ENCODE peak calls at places on chromosomes 6 and 20, in six cellular contexts. C is HepG2, V is GM12892, J is K562, Q is GM12878, Y is H1. L is an unnamed sample.

GRCh38 chr6:29355603-29356002 is 13.1 kb downstream of the OR5V1 start:
- DNase-seq in J (no peak), C (no peak), Y (no peak), V (no peak), Q (no peak), L (no peak)

GRCh38 chr6:3368701-3369100 is 88.1 kb downstream of the SLC22A23 start:
- DNase-seq in J (no peak), V (no peak), Y (no peak), Q (no peak), C (no peak), L (no peak)

GRCh38 chr6:106609699-106610098 is 19.6 kb downstream of the RTN4IP1 start:
- DNase-seq in C (peak), J (no peak), Q (no peak), V (no peak), Y (no peak), L (no peak)

GRCh38 chr6:30100585-30101422 is 12.1 kb downstream of the TRIM31 start:
- DNase-seq in V (no peak), J (peak), Q (no peak), Y (peak), C (peak), L (no peak)

GRCh38 chr6:33840064-33840926 is 36.5 kb upstream of the MLN start:
- DNase-seq in Y (no peak), C (peak), V (peak), Q (peak), J (peak), L (peak)

GRCh38 chr20:52864895-52865590 is 107.1 kb upstream of the TSHZ2 start:
- DNase-seq in C (no peak), J (no peak), Y (no peak), V (no peak), Q (no peak), L (no peak)

GRCh38 chr20:44115762-44116644 is 71.0 kb downstream of the JPH2 start:
- DNase-seq in Y (no peak), V (no peak), J (no peak), Q (no peak), C (no peak), L (no peak)

GRCh38 chr6:128743974-128744765 is 138.8 kb upstream of the LAMA2 start:
- DNase-seq in Q (no peak), Y (no peak), C (no peak), V (no peak), J (no peak), L (no peak)

GRCh38 chr6:106281661-106282060 is 43.9 kb downstream of the ATG5 start:
- DNase-seq in V (no peak), Y (no peak), Q (no peak), J (no peak), C (no peak), L (no peak)

GRCh38 chr6:31758281-31758680 is 4.2 kb upstream of the SAPCD1 start:
- DNase-seq in Q (no peak), J (no peak), C (no peak), V (no peak), Y (no peak), L (no peak)

GRCh38 chr6:4405609-4406212 is 270.3 kb upstream of the ECI2 start:
- DNase-seq in V (no peak), Q (no peak), Y (no peak), J (no peak), C (no peak), L (no peak)

GRCh38 chr6:125511809-125512341 is 210.1 kb upstream of the HDDC2 start:
- DNase-seq in J (no peak), V (no peak), Q (no peak), Y (no peak), C (peak), L (no peak)

GRCh38 chr6:16767765-16768514 is 6.7 kb upstream of the ATXN1 start:
- DNase-seq in Y (no peak), Q (no peak), C (no peak), J (no peak), V (no peak), L (no peak)

GRCh38 chr20:58219342-58219700 is 9.1 kb downstream of the ANKRD60 start:
- DNase-seq in C (no peak), Y (no peak), J (no peak), Q (no peak), V (no peak), L (no peak)

GRCh38 chr6:125008261-125008671 is 46.0 kb downstream of the RNF217 start:
- DNase-seq in V (no peak), Y (no peak), C (no peak), Q (no peak), J (no peak), L (no peak)

GRCh38 chr6:144248470-144249301 is 36.4 kb upstream of the UTRN start:
- DNase-seq in Y (no peak), J (no peak), Q (no peak), V (no peak), C (no peak), L (no peak)
- TF ChIP-seq TAF1 in Y (no peak), J (no peak), Q (no peak), V (no peak), C (no peak), L (no peak)

GRCh38 chr6:41728073-41728936 is 7.1 kb downstream of the TFEB start:
- DNase-seq in Q (no peak), C (peak), J (no peak), V (no peak), Y (no peak), L (no peak)
- TF ChIP-seq POLR2A in Q (no peak), C (no peak), J (no peak), V (peak), Y (no peak), L (no peak)

GRCh38 chr6:24883618-24884017 is 52.1 kb downstream of the RIPOR2 start:
- DNase-seq in J (no peak), V (no peak), Q (peak), Y (no peak), C (no peak), L (no peak)
- TF ChIP-seq TAF1 in J (no peak), V (no peak), Q (no peak), Y (no peak), C (no peak), L (no peak)

DNA sequence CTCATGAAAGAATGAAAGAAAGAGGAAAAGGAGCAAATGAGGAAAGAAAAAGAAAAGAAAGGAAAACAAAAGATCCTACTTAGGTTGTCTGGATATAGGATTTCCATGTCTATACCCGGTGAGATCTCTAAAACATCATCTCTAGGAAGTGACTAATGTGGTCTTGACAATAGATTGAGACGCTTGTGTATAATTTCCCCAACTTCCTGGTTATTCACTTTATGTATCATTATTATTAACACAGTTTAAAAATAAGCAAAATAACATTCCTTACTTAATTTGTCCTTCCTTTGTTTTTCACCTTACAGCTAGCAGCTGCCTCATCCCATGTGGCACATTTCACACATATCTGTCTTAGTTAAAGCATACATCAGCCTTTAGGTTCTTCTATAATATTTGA is 27.0 kb downstream of the LAMA4 start:
- DNase-seq in V (no peak), J (no peak), Y (no peak), Q (no peak), C (no peak), L (no peak)
- TF ChIP-seq POLR2A in V (no peak), J (no peak), Y (no peak), Q (no peak), C (no peak), L (no peak)

GRCh38 chr6:39263299-39264037 is 34.2 kb upstream of the KCNK5 start:
- DNase-seq in C (no peak), Y (no peak), Q (no peak), J (no peak), V (no peak), L (no peak)
- TF ChIP-seq TAF1 in C (no peak), Y (no peak), Q (no peak), J (no peak), V (no peak), L (no peak)